ENCODE peak calls at places on chromosomes 1 and 21, in seven cellular contexts. B is bronchial epithelial cell; U is astrocyte; F is HAP-1; Y is cardiac muscle cell; X is mesenchymal stem cell; K is CD4-positive, CD25-positive, alpha-beta regulatory T cell. Z is an unnamed sample.

GRCh38 chr1:184535191-184535970 is 148.6 kb downstream of the C1orf21 start:
- DNase-seq in Y (peak), X (peak), B (no peak), F (no peak), K (no peak), U (peak), Z (no peak)

GRCh38 chr1:22291057-22291456 is 148.2 kb upstream of the WNT4 start:
- DNase-seq in U (no peak), Y (no peak), X (no peak), F (no peak), B (no peak), K (no peak), Z (no peak)

GRCh38 chr1:41151846-41152245 is 90.3 kb downstream of the SCMH1 start:
- DNase-seq in F (no peak), K (no peak), Y (peak), B (no peak), X (peak), U (peak), Z (peak)

GRCh38 chr1:27787895-27788294 is 14.9 kb downstream of the STX12 start:
- DNase-seq in K (no peak), B (peak), X (peak), F (no peak), Y (peak), U (peak), Z (no peak)

GRCh38 chr1:160257411-160258015 is 4.8 kb downstream of the DCAF8 start:
- DNase-seq in B (no peak), Y (no peak), X (no peak), U (no peak), F (no peak), K (no peak), Z (no peak)

GRCh38 chr1:5959087-5959486 is 33.1 kb downstream of the NPHP4 start:
- DNase-seq in B (no peak), X (no peak), U (no peak), F (no peak), K (no peak), Y (no peak), Z (no peak)

GRCh38 chr1:74357150-74357549 is 122.0 kb downstream of the TNNI3K start:
- DNase-seq in X (no peak), Y (no peak), K (no peak), U (no peak), B (no peak), F (no peak), Z (no peak)

GRCh38 chr1:202194328-202194648 is 689 bp downstream of the LGR6 start:
- DNase-seq in F (no peak), U (no peak), X (no peak), Y (no peak), B (no peak), K (no peak), Z (no peak)

GRCh38 chr1:31583995-31584868 is 7.9 kb downstream of the TINAGL1 start:
- DNase-seq in K (no peak), U (no peak), F (no peak), Y (peak), B (no peak), X (peak), Z (no peak)

GRCh38 chr1:169012416-169012815 is 94.1 kb upstream of the ATP1B1 start:
- DNase-seq in X (no peak), B (no peak), U (no peak), F (no peak), K (no peak), Y (no peak), Z (no peak)

GRCh38 chr1:63277195-63278192 is 44.9 kb upstream of the FOXD3 start:
- DNase-seq in U (no peak), Y (no peak), F (no peak), K (no peak), X (no peak), B (no peak), Z (no peak)

GRCh38 chr1:200245492-200245891 is 164.3 kb downstream of the ZNF281 start:
- DNase-seq in K (no peak), B (peak), X (no peak), F (no peak), U (no peak), Y (peak), Z (no peak)

GRCh38 chr21:41943468-41944250 is 10.2 kb downstream of the C2CD2 start:
- DNase-seq in Y (no peak), U (no peak), B (no peak), X (no peak), F (no peak), K (no peak), Z (no peak)

GRCh38 chr1:119617751-119618691 is 30.0 kb downstream of the ZNF697 start:
- DNase-seq in B (no peak), F (no peak), K (no peak), X (no peak), Y (peak), U (peak), Z (no peak)

GRCh38 chr1:11473635-11474034 is 5.3 kb upstream of the DISP3 start:
- DNase-seq in F (no peak), U (no peak), K (no peak), Y (peak), B (peak), X (peak), Z (peak)

GRCh38 chr1:242055921-242056320 is 57.0 kb upstream of the MAP1LC3C start:
- DNase-seq in X (no peak), K (no peak), B (peak), F (no peak), U (no peak), Y (no peak), Z (no peak)

GRCh38 chr1:43557744-43558245 is 27.1 kb downstream of the PTPRF start:
- DNase-seq in F (no peak), Y (peak), X (peak), K (no peak), B (peak), U (peak), Z (peak)

GRCh38 chr1:53366901-53367502 is 39.1 kb upstream of the LRP8 start:
- DNase-seq in F (no peak), K (no peak), Y (no peak), B (no peak), X (no peak), U (no peak), Z (no peak)

GRCh38 chr21:33023574-33024277 is 2.0 kb upstream of the OLIG2 start:
- DNase-seq in X (no peak), B (no peak), Y (no peak), K (no peak), U (no peak), F (no peak), Z (no peak)

GRCh38 chr21:36035381-36035791 is 24.9 kb downstream of the SETD4 start:
- DNase-seq in X (no peak), U (no peak), B (no peak), K (no peak), Y (no peak), F (no peak), Z (peak)

DNA sequence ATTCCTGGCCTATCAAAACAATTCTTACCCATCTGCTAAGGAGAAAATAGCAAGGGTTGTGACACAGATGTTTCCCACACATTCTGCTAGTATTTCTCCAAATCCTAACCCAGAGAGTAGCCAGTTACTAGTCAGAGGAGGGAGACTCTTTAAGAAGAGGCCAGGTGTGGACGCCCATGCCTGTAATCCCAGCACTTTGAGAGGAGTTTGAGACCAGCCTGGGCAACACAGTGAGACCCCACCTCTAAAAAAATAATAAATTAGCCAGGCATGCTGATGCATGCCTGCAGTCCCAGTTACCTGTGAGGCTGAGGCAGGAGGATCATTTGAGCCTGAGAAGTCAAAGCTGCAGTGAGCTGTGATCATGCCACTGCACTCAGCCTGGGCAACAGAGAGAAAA is 28.6 kb downstream of the NVL start:
- DNase-seq in B (no peak), Y (no peak), X (no peak), K (no peak), U (no peak), F (no peak), Z (no peak)
- H3K4me3 ChIP-seq in B (no peak), Y (no peak), X (no peak), K (no peak), U (no peak), F (no peak), Z (no peak)

GRCh38 chr1:152247316-152247715 is 23.3 kb upstream of the HRNR start:
- DNase-seq in X (no peak), U (no peak), Y (no peak), B (no peak), K (no peak), F (no peak), Z (no peak)

GRCh38 chr1:152252157-152252556 is 28.2 kb upstream of the HRNR start:
- DNase-seq in F (no peak), B (peak), K (no peak), Y (peak), X (no peak), U (peak), Z (no peak)

DNA sequence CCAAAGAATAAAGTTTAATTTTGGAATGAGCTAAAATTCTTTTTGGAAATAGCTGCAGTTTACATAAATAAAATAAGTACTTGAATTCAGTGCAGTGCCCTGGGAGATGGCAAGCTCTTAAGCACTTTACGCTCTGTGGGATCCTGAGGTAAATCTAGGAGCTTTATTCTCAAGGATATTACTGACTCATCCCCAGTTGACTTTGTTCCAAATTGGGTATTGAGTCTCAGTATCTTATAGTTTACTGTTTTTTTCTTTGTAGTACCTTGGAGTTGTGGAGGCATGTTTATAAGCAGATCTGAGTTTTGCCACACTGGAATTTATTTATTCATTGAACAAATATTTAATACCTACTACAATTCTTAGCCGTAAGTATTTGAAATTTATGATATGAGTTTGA is 27.4 kb upstream of the HRNR start:
- DNase-seq in U (peak), K (no peak), Y (no peak), F (no peak), B (peak), X (no peak), Z (no peak)
- H3K4me3 ChIP-seq in U (no peak), K (no peak), Y (no peak), F (no peak), B (no peak), X (no peak), Z (no peak)

DNA sequence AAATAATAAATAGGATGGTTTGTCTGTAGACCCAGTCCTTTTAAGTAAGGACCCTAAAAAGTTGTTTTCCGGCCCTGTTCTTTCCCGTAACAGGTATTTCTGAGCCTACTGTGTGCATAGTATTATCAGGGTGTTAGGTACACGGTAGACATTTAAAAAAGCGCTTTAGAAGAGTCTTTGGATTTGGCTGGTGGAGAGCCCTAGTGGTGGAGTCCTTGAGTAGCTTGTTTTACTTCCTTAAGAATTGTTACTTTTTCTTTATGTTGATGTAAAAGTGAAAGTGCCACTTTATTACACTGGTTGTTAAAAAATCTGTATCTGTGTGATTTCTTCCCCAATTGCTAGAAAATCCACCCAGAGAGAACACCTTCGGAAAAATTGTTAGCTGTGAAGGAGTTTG is 36.8 kb downstream of the SMYD2 start:
- DNase-seq in X (no peak), F (no peak), Y (no peak), B (no peak), K (no peak), U (no peak), Z (peak)
- H3K4me3 ChIP-seq in X (no peak), F (no peak), Y (no peak), B (no peak), K (no peak), U (peak), Z (no peak)

DNA sequence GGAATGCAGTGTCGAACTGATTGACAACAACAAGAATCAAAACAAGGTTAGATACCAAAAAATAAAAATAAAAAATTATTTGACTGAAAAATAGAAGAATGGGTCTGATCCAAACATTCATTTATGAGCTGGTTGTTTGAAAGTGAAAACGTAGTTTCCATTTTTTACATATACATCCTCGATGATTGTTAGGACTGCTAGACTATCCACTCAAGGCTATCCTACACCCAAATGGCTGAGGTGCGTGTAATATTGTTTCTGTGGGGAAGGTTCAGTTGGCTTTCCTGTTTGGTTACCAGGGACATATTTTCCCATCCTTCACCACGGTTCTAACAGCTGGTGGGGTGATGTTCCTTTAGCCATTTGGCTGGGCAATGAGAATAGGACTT is 66.2 kb downstream of the MAP3K7CL start:
- DNase-seq in U (no peak), Y (no peak), B (no peak), F (no peak), K (no peak), X (no peak), Z (no peak)
- H3K4me3 ChIP-seq in U (no peak), Y (no peak), B (no peak), F (no peak), K (peak), X (no peak), Z (no peak)

GRCh38 chr1:117046781-117047180 is 13.3 kb upstream of the TTF2 start:
- DNase-seq in Y (no peak), B (no peak), K (no peak), X (no peak), U (no peak), F (no peak), Z (no peak)
- H3K4me3 ChIP-seq in Y (no peak), B (no peak), K (no peak), X (no peak), U (no peak), F (no peak), Z (no peak)

Z was measured in mesendoderm.